ENCODE peak calls at places on chromosomes 13 and 19, in four cellular contexts. Z, N, C and F are unnamed samples.

GRCh38 chr19:36163813-36164212 is 11.6 kb upstream of the COX7A1 start:
- DNase-seq in Z (no peak), N (no peak), C (no peak), F (no peak)

GRCh38 chr13:106517151-106517847 is 18.2 kb downstream of the EFNB2 start:
- DNase-seq in Z (no peak), N (no peak), C (no peak), F (no peak)

GRCh38 chr13:88068975-88069374 is 397.8 kb downstream of the SLITRK5 start:
- DNase-seq in Z (no peak), N (no peak), C (no peak), F (peak)

GRCh38 chr19:12365094-12365371 is 450 bp downstream of the ZNF442 start:
- DNase-seq in Z (no peak), N (peak), C (no peak), F (no peak)

GRCh38 chr13:38223093-38223492 is 126.6 kb upstream of the UFM1 start:
- DNase-seq in Z (no peak), N (peak), C (peak), F (peak)

GRCh38 chr19:51158474-51159129 is 16.5 kb downstream of the SIGLEC7 start:
- DNase-seq in Z (peak), N (peak), C (peak), F (peak)

GRCh38 chr13:69226427-69226826 is 881.2 kb upstream of the ATXN8OS start:
- DNase-seq in Z (no peak), N (no peak), C (no peak), F (no peak)

GRCh38 chr19:41431426-41432386 is 4.5 kb upstream of the B3GNT8 start:
- DNase-seq in Z (peak), N (peak), C (no peak), F (no peak)

GRCh38 chr13:42041684-42042035 is 6.8 kb upstream of the DGKH start:
- DNase-seq in Z (peak), N (peak), C (peak), F (peak)

GRCh38 chr13:59437902-59438301 is 725.8 kb downstream of the DIAPH3 start:
- DNase-seq in Z (no peak), N (no peak), C (no peak), F (no peak)

GRCh38 chr13:112248909-112249592 is 127.1 kb upstream of the SPACA7 start:
- DNase-seq in Z (no peak), N (no peak), C (no peak), F (peak)

GRCh38 chr13:59483441-59484116 is 680.1 kb downstream of the DIAPH3 start:
- DNase-seq in Z (no peak), N (no peak), C (no peak), F (no peak)